ENCODE peak calls at places on chromosomes 5 and 9, in six cellular contexts. One of them, this sample, is unnamed.

GRCh38 chr5:146081685-146082084 is 23.7 kb downstream of the PLAC8L1 start:
- DNase-seq in mesendoderm: no peak
- DNase-seq in H1: no peak
- DNase-seq in IMR-90: no peak
- DNase-seq in neuronal stem cell: no peak
- DNase-seq in mesenchymal stem cell: no peak
- DNase-seq in this sample: no peak

GRCh38 chr9:33718987-33719386 is 76.4 kb upstream of the PRSS3 start:
- DNase-seq in mesendoderm: no peak
- DNase-seq in H1: no peak
- DNase-seq in IMR-90: peak
- DNase-seq in neuronal stem cell: no peak
- DNase-seq in mesenchymal stem cell: no peak
- DNase-seq in this sample: no peak

GRCh38 chr9:123438821-123439220 is 82.8 kb downstream of the CRB2 start:
- DNase-seq in mesendoderm: peak
- DNase-seq in H1: no peak
- DNase-seq in IMR-90: peak
- DNase-seq in neuronal stem cell: peak
- DNase-seq in mesenchymal stem cell: peak
- DNase-seq in this sample: peak

GRCh38 chr9:37036237-37037136 is 2.4 kb upstream of the PAX5 start:
- DNase-seq in mesendoderm: peak
- DNase-seq in H1: peak
- DNase-seq in IMR-90: peak
- DNase-seq in neuronal stem cell: no peak
- DNase-seq in mesenchymal stem cell: peak
- DNase-seq in this sample: peak

GRCh38 chr9:127207734-127208410 is 56.7 kb upstream of the GARNL3 start:
- DNase-seq in mesendoderm: no peak
- DNase-seq in H1: no peak
- DNase-seq in IMR-90: no peak
- DNase-seq in neuronal stem cell: no peak
- DNase-seq in mesenchymal stem cell: no peak
- DNase-seq in this sample: no peak

GRCh38 chr9:115593587-115594091 is 475.7 kb upstream of the TNC start:
- DNase-seq in mesendoderm: peak
- DNase-seq in H1: peak
- DNase-seq in IMR-90: peak
- DNase-seq in neuronal stem cell: peak
- DNase-seq in mesenchymal stem cell: peak
- DNase-seq in this sample: peak

GRCh38 chr5:143141652-143142051 is 261.8 kb downstream of the NR3C1 start:
- DNase-seq in mesendoderm: no peak
- DNase-seq in H1: no peak
- DNase-seq in IMR-90: no peak
- DNase-seq in neuronal stem cell: no peak
- DNase-seq in mesenchymal stem cell: no peak
- DNase-seq in this sample: no peak

GRCh38 chr5:66169534-66169933 is 25.4 kb downstream of the SREK1 start:
- DNase-seq in mesendoderm: no peak
- DNase-seq in H1: no peak
- DNase-seq in IMR-90: peak
- DNase-seq in neuronal stem cell: no peak
- DNase-seq in mesenchymal stem cell: no peak
- DNase-seq in this sample: no peak

GRCh38 chr5:67966712-67967111 is 248.8 kb upstream of the PIK3R1 start:
- DNase-seq in mesendoderm: no peak
- DNase-seq in H1: no peak
- DNase-seq in IMR-90: no peak
- DNase-seq in neuronal stem cell: no peak
- DNase-seq in mesenchymal stem cell: no peak
- DNase-seq in this sample: no peak

GRCh38 chr5:149853019-149853648 is 91.5 kb downstream of the PDE6A start:
- DNase-seq in mesendoderm: peak
- DNase-seq in H1: peak
- DNase-seq in IMR-90: peak
- DNase-seq in neuronal stem cell: peak
- DNase-seq in mesenchymal stem cell: peak
- DNase-seq in this sample: peak

GRCh38 chr5:164191240-164191639 is 685.8 kb downstream of the MAT2B start:
- DNase-seq in mesendoderm: no peak
- DNase-seq in H1: no peak
- DNase-seq in IMR-90: peak
- DNase-seq in neuronal stem cell: no peak
- DNase-seq in mesenchymal stem cell: no peak
- DNase-seq in this sample: no peak

GRCh38 chr9:118209343-118209742 is 505.1 kb downstream of the TLR4 start:
- DNase-seq in mesendoderm: no peak
- DNase-seq in H1: no peak
- DNase-seq in IMR-90: no peak
- DNase-seq in neuronal stem cell: no peak
- DNase-seq in mesenchymal stem cell: no peak
- DNase-seq in this sample: no peak

GRCh38 chr9:76181020-76181641 is 213.1 kb downstream of the RFK start:
- DNase-seq in mesendoderm: peak
- DNase-seq in H1: no peak
- DNase-seq in IMR-90: peak
- DNase-seq in neuronal stem cell: no peak
- DNase-seq in mesenchymal stem cell: peak
- DNase-seq in this sample: no peak

GRCh38 chr9:79734989-79735779 is 163.4 kb downstream of the TLE4 start:
- DNase-seq in mesendoderm: no peak
- DNase-seq in H1: no peak
- DNase-seq in IMR-90: no peak
- DNase-seq in neuronal stem cell: no peak
- DNase-seq in mesenchymal stem cell: no peak
- DNase-seq in this sample: no peak

GRCh38 chr9:135078361-135078821 is 9.1 kb upstream of the OLFM1 start:
- DNase-seq in mesendoderm: no peak
- DNase-seq in H1: no peak
- DNase-seq in IMR-90: no peak
- DNase-seq in neuronal stem cell: no peak
- DNase-seq in mesenchymal stem cell: no peak
- DNase-seq in this sample: peak

GRCh38 chr9:112890106-112891081 is at the start of gene SLC46A2:
- DNase-seq in mesendoderm: peak
- DNase-seq in H1: peak
- DNase-seq in IMR-90: no peak
- DNase-seq in neuronal stem cell: no peak
- DNase-seq in mesenchymal stem cell: no peak
- DNase-seq in this sample: peak

GRCh38 chr5:128406863-128407262 is 131.2 kb downstream of the FBN2 start:
- DNase-seq in mesendoderm: no peak
- DNase-seq in H1: no peak
- DNase-seq in IMR-90: peak
- DNase-seq in neuronal stem cell: no peak
- DNase-seq in mesenchymal stem cell: peak
- DNase-seq in this sample: no peak

DNA sequence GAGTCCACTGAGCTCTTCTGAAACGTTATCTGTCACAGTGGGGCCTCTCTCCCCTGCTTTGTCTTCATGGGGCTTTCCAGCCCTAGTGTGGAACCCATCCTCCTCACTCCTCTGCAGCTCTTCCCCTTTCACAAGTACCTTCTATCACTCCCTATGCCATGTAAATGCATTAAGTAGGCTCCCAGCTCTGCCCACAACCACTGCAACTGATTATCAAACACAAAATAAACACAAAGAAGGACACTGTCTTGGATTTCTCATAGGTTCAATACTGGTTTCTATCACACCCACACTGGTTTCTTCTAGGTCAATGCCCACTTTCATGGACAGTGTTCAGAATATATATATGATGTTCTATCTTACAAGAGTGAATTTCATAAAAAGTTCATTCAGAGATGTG is 139.4 kb downstream of the GNAQ start:
- DNase-seq in mesendoderm: peak
- DNase-seq in H1: no peak
- DNase-seq in IMR-90: no peak
- DNase-seq in neuronal stem cell: no peak
- DNase-seq in mesenchymal stem cell: no peak
- DNase-seq in this sample: no peak
- H3K18ac ChIP-seq in mesendoderm: no peak
- H3K18ac ChIP-seq in H1: no peak
- H3K18ac ChIP-seq in IMR-90: no peak
- H3K18ac ChIP-seq in neuronal stem cell: no peak
- H3K18ac ChIP-seq in mesenchymal stem cell: no peak
- H3K18ac ChIP-seq in this sample: no peak

DNA sequence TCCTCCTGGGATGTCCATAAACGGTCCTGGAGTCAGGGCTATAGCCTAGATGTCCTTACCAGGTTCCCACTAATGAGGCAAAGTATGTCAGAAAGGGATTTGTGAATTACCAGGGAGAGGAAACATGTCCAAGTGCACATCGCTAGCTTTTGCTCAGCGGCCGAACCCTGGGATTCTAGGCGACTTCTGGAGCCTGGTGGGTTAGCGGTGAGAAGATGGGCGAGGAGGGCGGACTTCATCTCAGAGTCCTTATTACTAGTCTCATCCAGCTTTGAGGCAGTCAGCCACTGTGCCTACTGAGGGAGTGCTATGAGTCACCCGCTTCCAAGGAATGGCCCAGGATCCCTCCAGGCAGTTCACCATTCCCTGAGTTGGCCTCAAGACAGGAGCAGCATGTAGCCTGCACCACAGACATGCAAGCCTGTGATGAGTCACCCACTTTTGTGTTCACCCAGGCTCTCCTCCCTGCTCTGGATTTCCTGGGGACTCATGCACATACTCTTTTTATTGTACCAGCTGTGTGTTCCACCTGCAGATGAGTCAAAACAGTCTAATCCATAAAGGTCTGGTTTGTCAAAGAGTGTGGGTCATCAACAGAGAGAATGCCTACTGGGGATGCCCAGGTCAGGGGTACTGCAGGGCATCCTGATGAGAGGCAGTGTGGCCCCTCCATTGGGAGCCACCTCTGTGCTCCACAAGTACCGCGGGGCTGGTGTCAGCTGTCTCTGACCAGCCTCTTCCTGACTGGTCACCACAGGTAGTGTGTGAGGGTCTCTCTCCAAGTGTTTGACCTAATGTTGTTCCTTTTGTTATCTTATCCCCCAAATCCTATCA is 20.2 kb downstream of the SLC22A5 start:
- DNase-seq in mesendoderm: peak
- DNase-seq in H1: no peak
- DNase-seq in IMR-90: peak
- DNase-seq in neuronal stem cell: no peak
- DNase-seq in mesenchymal stem cell: peak
- DNase-seq in this sample: no peak
- H2BK15ac ChIP-seq in mesendoderm: no peak
- H2BK15ac ChIP-seq in H1: no peak
- H2BK15ac ChIP-seq in IMR-90: peak
- H2BK15ac ChIP-seq in neuronal stem cell: no peak
- H2BK15ac ChIP-seq in mesenchymal stem cell: peak
- H2BK15ac ChIP-seq in this sample: no peak

GRCh38 chr9:136118061-136118366 is 661 bp downstream of the TMEM250 start:
- DNase-seq in mesendoderm: no peak
- DNase-seq in H1: peak
- DNase-seq in IMR-90: no peak
- DNase-seq in neuronal stem cell: no peak
- DNase-seq in mesenchymal stem cell: no peak
- DNase-seq in this sample: no peak
- H2BK5ac ChIP-seq in mesendoderm: no peak
- H2BK5ac ChIP-seq in H1: peak
- H2BK5ac ChIP-seq in IMR-90: peak
- H2BK5ac ChIP-seq in neuronal stem cell: peak
- H2BK5ac ChIP-seq in mesenchymal stem cell: peak
- H2BK5ac ChIP-seq in this sample: no peak

GRCh38 chr9:129493714-129494047 is 127.2 kb downstream of the C9orf50 start:
- DNase-seq in mesendoderm: no peak
- DNase-seq in H1: no peak
- DNase-seq in IMR-90: no peak
- DNase-seq in neuronal stem cell: no peak
- DNase-seq in mesenchymal stem cell: no peak
- DNase-seq in this sample: no peak

GRCh38 chr9:129490583-129491485 is 130.1 kb downstream of the C9orf50 start:
- DNase-seq in mesendoderm: no peak
- DNase-seq in H1: no peak
- DNase-seq in IMR-90: no peak
- DNase-seq in neuronal stem cell: no peak
- DNase-seq in mesenchymal stem cell: peak
- DNase-seq in this sample: no peak

GRCh38 chr9:129491486-129491855 is 129.4 kb downstream of the C9orf50 start:
- DNase-seq in mesendoderm: no peak
- DNase-seq in H1: no peak
- DNase-seq in IMR-90: no peak
- DNase-seq in neuronal stem cell: no peak
- DNase-seq in mesenchymal stem cell: no peak
- DNase-seq in this sample: no peak

GRCh38 chr9:129494113-129494789 is 126.7 kb downstream of the C9orf50 start:
- DNase-seq in mesendoderm: no peak
- DNase-seq in H1: no peak
- DNase-seq in IMR-90: no peak
- DNase-seq in neuronal stem cell: no peak
- DNase-seq in mesenchymal stem cell: no peak
- DNase-seq in this sample: no peak

DNA sequence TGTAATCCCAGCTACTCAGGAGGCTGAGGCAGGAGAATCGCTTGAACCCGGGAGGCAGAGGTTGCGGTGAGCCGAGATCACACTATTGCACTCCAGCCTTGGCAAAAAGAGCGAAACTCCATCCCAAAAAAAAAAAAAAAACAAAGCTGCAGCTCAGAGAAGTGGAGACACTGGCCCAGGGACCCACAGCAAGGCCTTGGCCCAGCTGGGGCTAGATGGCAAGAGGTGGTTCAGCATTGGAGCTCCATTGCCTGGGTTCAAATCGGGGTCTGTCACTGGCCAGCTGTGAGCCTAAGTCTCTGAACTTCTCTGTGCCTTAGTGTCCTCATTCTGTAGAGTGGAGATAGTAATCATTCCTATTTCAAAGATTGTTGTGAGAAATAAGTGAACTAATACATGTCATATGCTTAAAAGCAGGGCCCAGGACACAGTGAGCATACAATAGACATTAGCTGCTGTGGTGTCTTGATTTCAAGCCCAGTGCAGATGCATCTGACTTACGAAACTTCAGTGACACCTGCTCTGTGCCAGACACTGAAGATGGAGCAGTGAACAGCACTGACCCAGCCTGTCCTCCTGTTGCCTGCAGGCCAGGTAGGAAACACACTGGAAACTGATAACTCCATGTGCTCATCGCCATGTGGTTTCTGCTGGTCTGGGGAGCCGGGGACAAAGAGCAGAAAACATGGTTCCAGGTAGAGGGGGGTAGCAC is 127.7 kb downstream of the C9orf50 start:
- DNase-seq in mesendoderm: no peak
- DNase-seq in H1: no peak
- DNase-seq in IMR-90: no peak
- DNase-seq in neuronal stem cell: no peak
- DNase-seq in mesenchymal stem cell: no peak
- DNase-seq in this sample: no peak
- H3K18ac ChIP-seq in mesendoderm: peak
- H3K18ac ChIP-seq in H1: peak
- H3K18ac ChIP-seq in IMR-90: no peak
- H3K18ac ChIP-seq in neuronal stem cell: no peak
- H3K18ac ChIP-seq in mesenchymal stem cell: no peak
- H3K18ac ChIP-seq in this sample: no peak